ENCODE peak calls at places on chromosomes 5 and 9, in ten cellular contexts. C is mucosa of descending colon; O is heart right ventricle; U is body of pancreas; A is tibial artery; W is BE2C; Q is cardiac muscle cell; H is activated CD8-positive, alpha-beta memory T cell treated with anti-CD3 and anti-CD28 coated beads for 1 hour; I is HEK293T; S is activated T-cell treated with anti-CD3 and anti-CD28 coated beads for 24 hours. P is an unnamed sample.

GRCh38 chr5:142979636-142980035 is 209.5 kb downstream of the ARHGAP26 start:
- DNase-seq in H (no peak), S (no peak), A (no peak), Q (no peak), C (peak; percentile 75), U (no peak), W (no peak), I (no peak), O (no peak), P (no peak)

GRCh38 chr9:33350310-33350709 is 52.1 kb downstream of the AQP7 start:
- DNase-seq in U (no peak), I (no peak), C (no peak), A (no peak), H (no peak), W (no peak), O (no peak), S (no peak), Q (no peak), P (no peak)

GRCh38 chr5:73591102-73591695 is 25.7 kb downstream of the UTP15 start:
- DNase-seq in S (peak; percentile 48), C (peak; percentile 89), Q (peak; percentile 79), I (peak; percentile 62), W (peak; percentile 69), H (no peak), A (no peak), U (peak; percentile 56), O (no peak), P (peak; percentile 44)

GRCh38 chr5:8184455-8185063 is 315.6 kb downstream of the MTRR start:
- DNase-seq in A (no peak), W (peak; percentile 66), U (peak; percentile 63), I (peak; percentile 54), H (no peak), O (peak; percentile 29), C (peak; percentile 63), S (peak; percentile 1), Q (peak; percentile 45), P (peak; percentile 38)

GRCh38 chr5:157913575-157913974 is 54.6 kb upstream of the CLINT1 start:
- DNase-seq in W (no peak), O (no peak), Q (no peak), C (no peak), S (no peak), I (no peak), U (no peak), A (no peak), H (no peak), P (no peak)

GRCh38 chr5:136021016-136021405 is 7.8 kb upstream of the TGFBI start:
- DNase-seq in U (no peak), H (no peak), C (no peak), W (no peak), I (no peak), S (no peak), Q (no peak), A (no peak), O (no peak), P (no peak)

GRCh38 chr5:180153991-180154390 is 55.0 kb downstream of the RASGEF1C start:
- DNase-seq in W (no peak), U (no peak), I (no peak), S (no peak), A (no peak), C (no peak), O (no peak), Q (no peak), H (no peak), P (no peak)

GRCh38 chr9:121057821-121058220 is 7.7 kb upstream of the C5 start:
- DNase-seq in W (no peak), C (no peak), O (no peak), I (no peak), H (no peak), A (no peak), S (no peak), U (no peak), Q (no peak), P (no peak)

GRCh38 chr9:18526686-18527085 is 52.7 kb downstream of the ADAMTSL1 start:
- DNase-seq in C (no peak), S (no peak), H (no peak), I (no peak), U (no peak), A (no peak), W (no peak), O (no peak), Q (no peak), P (no peak)

GRCh38 chr9:122179690-122180074 is 20.0 kb downstream of the MORN5 start:
- DNase-seq in Q (no peak), H (no peak), U (no peak), O (no peak), S (no peak), W (no peak), I (no peak), C (no peak), A (no peak), P (no peak)

GRCh38 chr5:125372694-125373621 is 626.5 kb upstream of the ZNF608 start:
- DNase-seq in H (no peak), I (no peak), S (no peak), O (no peak), A (no peak), C (no peak), U (no peak), W (peak; percentile 47), Q (no peak), P (no peak)

GRCh38 chr9:109172935-109173334 is 5.9 kb upstream of the FRRS1L start:
- DNase-seq in Q (no peak), U (no peak), A (no peak), I (no peak), O (no peak), W (no peak), H (no peak), S (no peak), C (no peak), P (no peak)

GRCh38 chr5:167822241-167822640 is 469.2 kb upstream of the WWC1 start:
- DNase-seq in A (no peak), S (no peak), H (no peak), W (no peak), Q (no peak), C (no peak), U (no peak), O (no peak), I (no peak), P (no peak)

P was measured in progenitor cell of endocrine pancreas.